ENCODE peak calls at places on chromosome 4, in seven cellular contexts. W is H9, A is mesenchymal stem cell, T is IMR-90, H is mesendoderm, X is H1, L is trophoblast cell. D is an unnamed sample.

GRCh38 chr4:109816894-109817293 is 1.3 kb downstream of the GAR1 start:
- DNase-seq in W (no peak), A (peak; percentile 12), T (no peak), H (no peak), X (no peak), L (no peak), D (no peak)

GRCh38 chr4:40992472-40993298 is 221.7 kb downstream of the APBB2 start:
- DNase-seq in W (no peak), A (peak; percentile 94), T (peak; percentile 88), H (no peak), X (no peak), L (no peak), D (no peak)

GRCh38 chr4:126888968-126889367 is 743.8 kb upstream of the INTU start:
- DNase-seq in W (no peak), A (peak; percentile 21), T (peak; percentile 77), H (no peak), X (no peak), L (no peak), D (no peak)

GRCh38 chr4:68960294-68961163 is 8.9 kb upstream of the UGT2A3 start:
- DNase-seq in W (no peak), A (no peak), T (no peak), H (no peak), X (no peak), L (no peak), D (no peak)

GRCh38 chr4:169439244-169439643 is 168.5 kb upstream of the SH3RF1 start:
- DNase-seq in W (no peak), A (no peak), T (peak; percentile 47), H (no peak), X (no peak), L (no peak), D (no peak)

GRCh38 chr4:54942735-54943134 is 182.7 kb downstream of the KDR start:
- DNase-seq in W (no peak), A (no peak), T (no peak), H (no peak), X (no peak), L (no peak), D (no peak)

GRCh38 chr4:87041142-87041541 is 106.3 kb downstream of the AFF1 start:
- DNase-seq in W (no peak), A (no peak), T (peak; percentile 52), H (no peak), X (no peak), L (no peak), D (no peak)

GRCh38 chr4:22692736-22693135 is at the start of gene GBA3:
- DNase-seq in W (no peak), A (no peak), T (no peak), H (peak; percentile 16), X (no peak), L (no peak), D (no peak)

GRCh38 chr4:176236909-176237308 is 32.1 kb downstream of the ASB5 start:
- DNase-seq in W (no peak), A (peak; percentile 30), T (peak; percentile 80), H (no peak), X (no peak), L (no peak), D (no peak)

GRCh38 chr4:3519468-3520264 is 12.6 kb downstream of the LRPAP1 start:
- DNase-seq in W (no peak), A (no peak), T (no peak), H (no peak), X (no peak), L (no peak), D (no peak)

GRCh38 chr4:27414867-27415266 is 554.2 kb downstream of the STIM2 start:
- DNase-seq in W (no peak), A (no peak), T (no peak), H (no peak), X (no peak), L (no peak), D (no peak)

GRCh38 chr4:136463941-136464340 is 1068.4 kb downstream of the PCDH18 start:
- DNase-seq in W (no peak), A (no peak), T (no peak), H (no peak), X (no peak), L (no peak), D (no peak)

DNA sequence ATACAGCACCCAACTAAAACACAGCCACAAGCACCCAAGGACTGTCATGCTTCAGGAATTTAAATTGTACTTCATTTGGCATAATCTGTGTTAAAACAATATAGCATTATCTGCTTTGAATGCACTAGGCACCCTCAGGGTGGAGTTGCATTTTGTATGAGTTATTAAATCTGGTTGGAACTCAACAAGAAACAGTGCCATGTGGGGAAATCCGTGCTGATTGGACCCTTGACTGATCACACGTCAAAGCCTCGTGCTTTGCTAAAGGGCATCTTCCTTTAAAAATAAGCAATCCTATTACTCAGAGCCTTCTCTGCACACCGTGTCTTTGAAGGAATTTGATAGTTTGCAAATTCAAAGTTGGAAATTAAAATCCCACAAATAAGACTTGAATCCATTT is 35.4 kb downstream of the IGFBP7 start:
- DNase-seq in W (no peak), A (no peak), T (peak; percentile 88), H (no peak), X (no peak), L (no peak), D (no peak)
- H2BK5ac ChIP-seq in W (no peak overlapping the region), A (no peak overlapping the region), T (peak overlapping the region; percentile 88), H (no peak overlapping the region), X (no peak overlapping the region), L (no peak overlapping the region), D (no peak overlapping the region)

GRCh38 chr4:105113800-105114199 is 32.9 kb upstream of the TET2 start:
- DNase-seq in W (no peak), A (no peak), T (no peak), H (no peak), X (no peak), L (no peak), D (no peak)

GRCh38 chr4:105106416-105106815 is 40.3 kb upstream of the TET2 start:
- DNase-seq in W (no peak), A (no peak), T (no peak), H (no peak), X (no peak), L (no peak), D (no peak)

GRCh38 chr4:105116616-105117319 is 29.9 kb upstream of the TET2 start:
- DNase-seq in W (no peak), A (no peak), T (no peak), H (no peak), X (no peak), L (no peak), D (no peak)

GRCh38 chr4:105107105-105107856 is 39.4 kb upstream of the TET2 start:
- DNase-seq in W (no peak), A (no peak), T (no peak), H (no peak), X (no peak), L (no peak), D (no peak)

GRCh38 chr4:105112274-105112673 is 34.4 kb upstream of the TET2 start:
- DNase-seq in W (no peak), A (no peak), T (peak; percentile 26), H (no peak), X (no peak), L (no peak), D (no peak)
- H2BK5ac ChIP-seq in W (no peak overlapping the region), A (no peak overlapping the region), T (no peak overlapping the region), H (no peak overlapping the region), X (no peak overlapping the region), L (no peak overlapping the region), D (no peak overlapping the region)

GRCh38 chr4:785332-786073 is 40.4 kb downstream of the CPLX1 start:
- DNase-seq in W (peak; percentile 77), A (no peak), T (no peak), H (no peak), X (peak; percentile 58), L (no peak), D (no peak)
- H2BK5ac ChIP-seq in W (no peak overlapping the region), A (no peak overlapping the region), T (no peak overlapping the region), H (no peak overlapping the region), X (peak overlapping the region; percentile 52), L (no peak overlapping the region), D (no peak overlapping the region)

GRCh38 chr4:150253416-150253815 is 175.2 kb downstream of the DCLK2 start:
- DNase-seq in W (no peak), A (no peak), T (no peak), H (no peak), X (no peak), L (no peak), D (no peak)
- H2BK5ac ChIP-seq in W (no peak overlapping the region), A (no peak overlapping the region), T (no peak overlapping the region), H (no peak overlapping the region), X (no peak overlapping the region), L (no peak overlapping the region), D (no peak overlapping the region)

GRCh38 chr4:47784222-47784621 is 53.6 kb downstream of the CORIN start:
- DNase-seq in W (no peak), A (peak; percentile 27), T (no peak), H (no peak), X (no peak), L (no peak), D (no peak)

GRCh38 chr4:47790105-47790504 is 47.8 kb downstream of the CORIN start:
- DNase-seq in W (no peak), A (no peak), T (no peak), H (no peak), X (no peak), L (no peak), D (no peak)

GRCh38 chr4:47786958-47787370 is 50.9 kb downstream of the CORIN start:
- DNase-seq in W (no peak), A (peak; percentile 14), T (no peak), H (no peak), X (no peak), L (no peak), D (no peak)

DNA sequence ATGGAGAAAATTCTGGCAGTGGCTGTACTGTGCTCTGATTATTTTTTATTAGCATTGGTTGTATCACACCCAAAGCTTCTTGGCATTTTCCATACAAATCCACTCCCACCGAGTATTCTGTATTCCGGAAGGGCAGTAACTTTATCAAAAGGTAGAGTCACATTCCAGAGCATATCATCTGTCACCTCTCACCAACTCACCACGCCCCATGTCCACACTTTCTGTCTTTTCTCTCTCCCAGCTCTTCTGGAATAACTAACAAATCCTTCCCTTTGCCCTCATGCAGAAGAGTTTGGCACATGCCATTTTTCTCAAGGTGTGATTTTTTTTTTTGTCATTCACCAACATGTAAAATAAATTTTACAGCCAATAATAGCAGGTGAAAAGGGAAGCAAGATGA is 52.7 kb downstream of the CORIN start:
- DNase-seq in W (no peak), A (no peak), T (no peak), H (no peak), X (no peak), L (no peak), D (no peak)
- H2BK5ac ChIP-seq in W (no peak overlapping the region), A (no peak overlapping the region), T (no peak overlapping the region), H (no peak overlapping the region), X (no peak overlapping the region), L (no peak overlapping the region), D (no peak overlapping the region)